ENCODE peak calls at places on chromosomes 1 and 21, in five cellular contexts. One of them, this sample, is unnamed.

GRCh38 chr1:115671176-115672062 is 29.6 kb downstream of the VANGL1 start:
- DNase-seq in epithelial cell of proximal tubule: no peak
- DNase-seq in Panc1: no peak
- DNase-seq in stomach: no peak
- DNase-seq in progenitor cell of endocrine pancreas: no peak
- DNase-seq in this sample: peak

GRCh38 chr1:204188959-204189639 is 7.2 kb downstream of the KISS1 start:
- DNase-seq in epithelial cell of proximal tubule: no peak
- DNase-seq in Panc1: no peak
- DNase-seq in stomach: no peak
- DNase-seq in progenitor cell of endocrine pancreas: no peak
- DNase-seq in this sample: no peak

GRCh38 chr1:234620786-234621468 is 10.9 kb upstream of the IRF2BP2 start:
- DNase-seq in epithelial cell of proximal tubule: no peak
- DNase-seq in Panc1: no peak
- DNase-seq in stomach: no peak
- DNase-seq in progenitor cell of endocrine pancreas: no peak
- DNase-seq in this sample: no peak

GRCh38 chr1:51192213-51192843 is 43.7 kb upstream of the RNF11 start:
- DNase-seq in epithelial cell of proximal tubule: peak
- DNase-seq in Panc1: no peak
- DNase-seq in stomach: peak
- DNase-seq in progenitor cell of endocrine pancreas: peak
- DNase-seq in this sample: peak

GRCh38 chr1:221574529-221574928 is 167.4 kb downstream of the DUSP10 start:
- DNase-seq in epithelial cell of proximal tubule: no peak
- DNase-seq in Panc1: no peak
- DNase-seq in stomach: no peak
- DNase-seq in progenitor cell of endocrine pancreas: no peak
- DNase-seq in this sample: no peak

GRCh38 chr1:23558140-23558871 is 995 bp downstream of the ID3 start:
- DNase-seq in epithelial cell of proximal tubule: no peak
- DNase-seq in Panc1: no peak
- DNase-seq in stomach: peak
- DNase-seq in progenitor cell of endocrine pancreas: peak
- DNase-seq in this sample: peak

GRCh38 chr1:177611402-177611801 is 358.5 kb downstream of the SEC16B start:
- DNase-seq in epithelial cell of proximal tubule: no peak
- DNase-seq in Panc1: no peak
- DNase-seq in stomach: no peak
- DNase-seq in progenitor cell of endocrine pancreas: no peak
- DNase-seq in this sample: no peak

GRCh38 chr1:53899206-53899628 is 5.2 kb downstream of the DIO1 start:
- DNase-seq in epithelial cell of proximal tubule: peak
- DNase-seq in Panc1: no peak
- DNase-seq in stomach: peak
- DNase-seq in progenitor cell of endocrine pancreas: no peak
- DNase-seq in this sample: no peak

GRCh38 chr1:227731696-227732585 is 3.2 kb downstream of the JMJD4 start:
- DNase-seq in epithelial cell of proximal tubule: no peak
- DNase-seq in Panc1: no peak
- DNase-seq in stomach: no peak
- DNase-seq in progenitor cell of endocrine pancreas: no peak
- DNase-seq in this sample: no peak

GRCh38 chr21:39377444-39378050 is 28.7 kb upstream of the HMGN1 start:
- DNase-seq in epithelial cell of proximal tubule: no peak
- DNase-seq in Panc1: no peak
- DNase-seq in stomach: no peak
- DNase-seq in progenitor cell of endocrine pancreas: no peak
- DNase-seq in this sample: no peak

GRCh38 chr1:9671377-9672140 is 20.0 kb downstream of the PIK3CD start:
- DNase-seq in epithelial cell of proximal tubule: peak
- DNase-seq in Panc1: peak
- DNase-seq in stomach: no peak
- DNase-seq in progenitor cell of endocrine pancreas: no peak
- DNase-seq in this sample: no peak

GRCh38 chr1:59150537-59151386 is 146.1 kb upstream of the FGGY start:
- DNase-seq in epithelial cell of proximal tubule: peak
- DNase-seq in Panc1: peak
- DNase-seq in stomach: peak
- DNase-seq in progenitor cell of endocrine pancreas: no peak
- DNase-seq in this sample: no peak

GRCh38 chr1:153773004-153773921 is 1.9 kb upstream of the SLC27A3 start:
- DNase-seq in epithelial cell of proximal tubule: no peak
- DNase-seq in Panc1: no peak
- DNase-seq in stomach: no peak
- DNase-seq in progenitor cell of endocrine pancreas: no peak
- DNase-seq in this sample: no peak

DNA sequence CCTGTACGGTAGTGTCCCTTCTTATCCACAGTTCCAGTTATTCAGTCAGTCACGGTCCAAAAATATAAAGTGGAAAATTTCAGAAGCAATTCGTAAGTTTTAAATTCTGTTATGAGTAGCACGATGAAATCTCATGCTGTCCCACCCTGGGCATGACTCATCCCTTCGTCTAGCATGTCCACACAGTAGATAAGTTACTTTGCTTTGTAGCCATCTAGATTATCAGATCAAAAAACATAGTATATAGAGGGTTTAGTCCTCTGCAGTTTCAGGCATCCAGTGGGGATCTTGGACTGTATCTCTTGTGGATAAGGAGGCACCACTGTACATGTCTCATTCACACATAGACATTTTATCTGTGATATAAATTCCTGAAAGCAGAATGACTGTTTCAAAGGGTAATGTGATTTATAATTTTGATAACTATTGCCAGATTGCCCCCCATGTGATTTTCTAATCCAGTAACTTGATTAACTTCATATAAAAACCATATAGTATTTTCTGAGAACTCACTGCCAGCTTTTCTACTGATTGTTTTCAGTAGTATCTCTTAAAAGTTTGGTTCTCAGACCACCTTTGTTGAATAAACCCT is 143.3 kb downstream of the DYRK1A start:
- DNase-seq in epithelial cell of proximal tubule: no peak
- DNase-seq in Panc1: no peak
- DNase-seq in stomach: no peak
- DNase-seq in progenitor cell of endocrine pancreas: no peak
- DNase-seq in this sample: no peak
- TF ChIP-seq CTCF in epithelial cell of proximal tubule: no peak
- TF ChIP-seq CTCF in Panc1: no peak
- TF ChIP-seq CTCF in stomach: no peak
- TF ChIP-seq CTCF in progenitor cell of endocrine pancreas: no peak
- TF ChIP-seq CTCF in this sample: no peak

DNA sequence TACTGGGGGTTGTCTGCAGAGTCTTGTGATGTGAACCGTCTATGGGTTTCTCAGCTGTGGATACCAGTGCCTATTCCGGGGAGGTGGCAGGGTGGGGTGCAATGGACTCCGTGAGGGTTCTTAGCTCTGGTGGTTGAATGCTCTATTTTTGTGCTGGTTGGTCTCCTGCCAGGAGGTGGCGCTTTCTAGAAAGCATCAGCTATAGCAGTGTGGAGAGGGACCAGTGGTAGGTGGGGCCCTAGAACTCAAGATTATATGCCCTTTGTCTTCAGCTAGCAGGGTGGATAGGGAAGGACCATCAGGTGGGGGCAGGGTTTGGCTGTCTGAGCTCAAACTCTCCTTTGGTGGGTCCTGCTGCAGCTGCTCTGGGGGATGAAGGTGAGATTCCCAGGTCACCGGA is 127.3 kb upstream of the PLD5 start:
- DNase-seq in epithelial cell of proximal tubule: no peak
- DNase-seq in Panc1: no peak
- DNase-seq in stomach: no peak
- DNase-seq in progenitor cell of endocrine pancreas: no peak
- DNase-seq in this sample: peak
- TF ChIP-seq CTCF in epithelial cell of proximal tubule: peak
- TF ChIP-seq CTCF in Panc1: peak
- TF ChIP-seq CTCF in stomach: no peak
- TF ChIP-seq CTCF in progenitor cell of endocrine pancreas: peak
- TF ChIP-seq CTCF in this sample: peak

DNA sequence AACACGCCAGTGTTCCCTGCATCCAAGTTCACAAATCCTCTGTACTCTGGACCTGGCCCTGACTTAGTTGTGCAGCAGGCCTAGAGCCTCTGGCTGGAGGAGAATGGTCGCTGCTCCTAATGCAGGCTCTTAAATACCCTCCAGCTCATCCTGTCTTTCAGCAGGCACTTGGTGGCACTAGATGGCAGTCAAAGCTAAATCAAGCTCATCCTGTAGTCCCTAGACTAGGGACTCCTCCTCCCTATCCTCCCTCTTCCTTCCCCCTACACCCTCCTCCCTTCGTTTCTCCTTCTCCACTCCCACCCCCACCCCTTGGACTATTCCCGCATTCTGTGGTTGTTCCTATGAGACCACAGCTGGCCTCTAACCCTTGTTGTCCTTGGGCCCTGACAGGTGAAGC is 41.5 kb upstream of the MTR start:
- DNase-seq in epithelial cell of proximal tubule: no peak
- DNase-seq in Panc1: no peak
- DNase-seq in stomach: no peak
- DNase-seq in progenitor cell of endocrine pancreas: no peak
- DNase-seq in this sample: no peak
- TF ChIP-seq CTCF in epithelial cell of proximal tubule: peak
- TF ChIP-seq CTCF in Panc1: peak
- TF ChIP-seq CTCF in stomach: no peak
- TF ChIP-seq CTCF in progenitor cell of endocrine pancreas: peak
- TF ChIP-seq CTCF in this sample: peak

DNA sequence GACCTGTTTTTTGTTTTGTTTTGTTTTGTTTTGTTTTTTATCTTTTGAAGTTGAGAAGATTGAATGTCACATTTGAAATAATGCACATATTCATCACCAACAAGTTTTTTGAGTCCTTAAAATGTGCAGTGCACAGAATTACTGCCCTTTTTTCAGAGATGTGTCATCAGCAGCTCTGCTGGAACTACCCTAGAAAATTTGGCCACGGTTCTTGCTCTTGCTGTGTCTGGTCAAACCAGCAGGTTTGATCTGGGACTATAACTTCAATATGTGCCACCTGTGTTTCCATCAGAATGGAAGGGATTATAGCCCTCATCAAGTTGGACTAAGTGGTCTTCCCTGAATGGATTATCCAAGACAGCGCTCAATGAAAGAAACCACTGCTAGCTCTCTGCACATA is 24.1 kb upstream of the CNN3 start:
- DNase-seq in epithelial cell of proximal tubule: no peak
- DNase-seq in Panc1: no peak
- DNase-seq in stomach: no peak
- DNase-seq in progenitor cell of endocrine pancreas: no peak
- DNase-seq in this sample: no peak
- TF ChIP-seq CTCF in epithelial cell of proximal tubule: no peak
- TF ChIP-seq CTCF in Panc1: no peak
- TF ChIP-seq CTCF in stomach: no peak
- TF ChIP-seq CTCF in progenitor cell of endocrine pancreas: no peak
- TF ChIP-seq CTCF in this sample: no peak

GRCh38 chr1:14872762-14873161 is 274.3 kb downstream of the KAZN start:
- DNase-seq in epithelial cell of proximal tubule: no peak
- DNase-seq in Panc1: no peak
- DNase-seq in stomach: no peak
- DNase-seq in progenitor cell of endocrine pancreas: no peak
- DNase-seq in this sample: no peak
- TF ChIP-seq CTCF in epithelial cell of proximal tubule: no peak
- TF ChIP-seq CTCF in Panc1: no peak
- TF ChIP-seq CTCF in stomach: no peak
- TF ChIP-seq CTCF in progenitor cell of endocrine pancreas: no peak
- TF ChIP-seq CTCF in this sample: no peak

GRCh38 chr1:55848906-55849305 is 633.7 kb upstream of the USP24 start:
- DNase-seq in epithelial cell of proximal tubule: no peak
- DNase-seq in Panc1: no peak
- DNase-seq in stomach: no peak
- DNase-seq in progenitor cell of endocrine pancreas: no peak
- DNase-seq in this sample: no peak
- TF ChIP-seq CTCF in epithelial cell of proximal tubule: peak
- TF ChIP-seq CTCF in Panc1: no peak
- TF ChIP-seq CTCF in stomach: no peak
- TF ChIP-seq CTCF in progenitor cell of endocrine pancreas: no peak
- TF ChIP-seq CTCF in this sample: no peak

DNA sequence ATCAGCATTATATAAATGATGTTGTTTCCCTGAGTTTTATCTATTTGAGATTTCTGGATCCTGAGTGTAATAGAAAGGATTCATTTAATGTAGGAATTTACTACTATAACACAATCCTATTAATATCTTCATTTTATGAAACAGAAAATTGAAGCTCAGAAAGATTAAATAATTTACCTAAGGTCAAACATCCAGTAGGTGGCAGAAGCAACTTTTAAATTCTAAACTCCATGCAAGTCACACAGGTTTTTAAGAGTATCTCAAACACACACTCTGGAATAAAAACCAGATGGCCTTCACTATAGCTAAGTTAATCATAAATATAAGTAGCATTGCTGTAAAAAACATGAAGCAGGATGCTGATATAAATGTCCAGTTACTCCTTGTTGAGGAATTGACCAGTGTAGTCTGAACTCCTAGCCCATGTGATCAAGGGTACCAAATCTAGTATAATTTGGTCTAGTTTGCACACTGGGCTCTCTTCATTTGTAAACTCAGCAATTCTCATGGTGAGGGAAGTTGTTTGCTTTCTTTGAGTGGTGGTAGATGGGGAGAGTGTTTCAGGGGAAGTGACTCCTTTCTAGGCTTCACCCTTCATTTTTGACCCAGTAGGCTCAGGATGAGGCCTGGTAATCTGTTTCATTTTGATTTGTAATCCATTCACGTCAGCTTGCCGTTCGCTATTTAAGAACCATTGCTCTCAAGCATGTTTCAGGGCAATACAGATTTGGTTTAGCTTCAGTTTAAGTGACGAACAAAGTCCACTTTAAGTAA is 9.3 kb upstream of the FMO3 start:
- DNase-seq in epithelial cell of proximal tubule: peak
- DNase-seq in Panc1: no peak
- DNase-seq in stomach: no peak
- DNase-seq in progenitor cell of endocrine pancreas: no peak
- DNase-seq in this sample: no peak
- TF ChIP-seq CTCF in epithelial cell of proximal tubule: peak
- TF ChIP-seq CTCF in Panc1: peak
- TF ChIP-seq CTCF in stomach: peak
- TF ChIP-seq CTCF in progenitor cell of endocrine pancreas: peak
- TF ChIP-seq CTCF in this sample: no peak

DNA sequence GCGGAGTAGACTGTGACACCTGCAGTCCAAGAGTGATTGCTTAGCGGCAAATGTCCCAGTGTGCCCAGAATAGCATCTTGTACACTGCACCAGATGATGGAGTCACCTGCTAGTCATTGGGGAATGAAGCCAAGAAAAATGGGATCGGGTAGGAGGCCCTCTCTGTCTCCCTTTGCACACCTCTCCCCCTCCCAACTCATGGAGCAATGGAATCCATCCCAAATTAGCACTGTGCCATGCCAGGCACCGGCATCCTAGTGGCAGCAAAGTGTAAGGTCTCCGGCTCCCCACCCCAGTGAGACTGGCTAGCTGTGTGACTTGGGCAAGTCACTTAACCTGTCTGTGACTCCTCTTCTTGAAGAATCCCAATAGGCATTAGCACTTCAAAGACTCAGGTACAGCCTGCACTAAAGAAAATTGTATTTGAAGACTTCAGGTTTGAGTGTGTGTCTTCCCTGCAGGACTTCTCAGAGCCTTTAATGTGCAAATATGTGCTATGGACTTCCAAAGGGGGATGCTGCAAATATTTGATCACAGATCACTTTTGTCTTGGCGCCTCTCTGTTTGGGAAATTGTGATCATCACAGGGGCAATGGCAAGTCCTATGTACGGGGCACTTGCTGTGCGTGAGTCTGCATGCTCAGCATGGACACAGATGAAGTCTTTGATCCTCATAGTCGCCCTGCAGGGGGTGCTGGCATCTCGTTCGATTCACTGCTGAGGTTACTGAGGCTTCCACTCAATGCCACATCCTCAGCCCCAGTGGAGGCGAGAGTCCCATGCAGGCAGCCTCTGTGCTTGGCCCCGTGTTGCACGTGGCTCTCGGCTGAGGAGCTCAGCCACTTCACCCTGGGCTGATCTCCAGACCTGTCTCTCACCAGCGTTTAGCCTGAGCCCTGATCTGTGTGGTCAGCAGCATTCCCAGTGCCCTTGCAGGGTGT is 272.9 kb upstream of the C1orf174 start:
- DNase-seq in epithelial cell of proximal tubule: no peak
- DNase-seq in Panc1: no peak
- DNase-seq in stomach: peak
- DNase-seq in progenitor cell of endocrine pancreas: no peak
- DNase-seq in this sample: no peak
- TF ChIP-seq CTCF in epithelial cell of proximal tubule: peak
- TF ChIP-seq CTCF in Panc1: no peak
- TF ChIP-seq CTCF in stomach: no peak
- TF ChIP-seq CTCF in progenitor cell of endocrine pancreas: peak
- TF ChIP-seq CTCF in this sample: no peak

This sample was measured in nephron progenitor cell.